ENCODE peak calls at places on chromosomes 1 and 21, in eight cellular contexts. I is choroid plexus epithelial cell, K is left ventricle myocardium inferior, Z is BJ, V is upper lobe of left lung, L is coronary artery, D is fibroblast of mammary gland, H is stomach. E is an unnamed sample.

GRCh38 chr21:25589905-25590304 is 17.4 kb downstream of the MRPL39 start:
- DNase-seq in Z (no peak), H (no peak), I (no peak), V (no peak), K (no peak), L (no peak), D (no peak), E (no peak)

GRCh38 chr1:160978510-160978927 is 23.9 kb upstream of the ITLN2 start:
- DNase-seq in L (no peak), I (peak), H (peak), K (no peak), Z (no peak), D (no peak), V (no peak), E (no peak)

GRCh38 chr21:26736449-26736848 is 108.8 kb downstream of the ADAMTS1 start:
- DNase-seq in V (no peak), D (no peak), L (no peak), K (no peak), H (no peak), I (peak), Z (no peak), E (no peak)

GRCh38 chr1:118918230-118918939 is 69.8 kb downstream of the TBX15 start:
- DNase-seq in I (no peak), Z (no peak), K (no peak), L (no peak), D (no peak), H (no peak), V (no peak), E (no peak)

GRCh38 chr1:13570924-13571323 is 12.7 kb upstream of the PDPN start:
- DNase-seq in V (no peak), I (peak), L (no peak), Z (no peak), D (no peak), K (no peak), H (no peak), E (peak)

GRCh38 chr1:230368363-230368762 is 57.8 kb downstream of the PGBD5 start:
- DNase-seq in V (no peak), D (peak), H (no peak), Z (no peak), I (peak), K (no peak), L (no peak), E (no peak)

GRCh38 chr1:193525917-193526710 is 339.7 kb upstream of the B3GALT2 start:
- DNase-seq in I (no peak), Z (no peak), D (no peak), K (no peak), L (no peak), V (no peak), H (no peak), E (no peak)

GRCh38 chr1:108183301-108183700 is 16.8 kb downstream of the SLC25A24 start:
- DNase-seq in D (no peak), Z (no peak), H (no peak), I (no peak), K (no peak), L (no peak), V (no peak), E (no peak)

GRCh38 chr21:39788383-39788782 is 43.4 kb downstream of the IGSF5 start:
- DNase-seq in Z (peak), H (peak), L (peak), V (peak), D (peak), K (peak), I (peak), E (peak)

GRCh38 chr1:36133484-36133883 is 8.5 kb upstream of the COL8A2 start:
- DNase-seq in V (no peak), I (peak), H (peak), D (peak), Z (peak), L (no peak), K (peak), E (no peak)

GRCh38 chr1:162753998-162754585 is 36.4 kb upstream of the HSD17B7 start:
- DNase-seq in K (no peak), L (no peak), D (peak), I (no peak), Z (no peak), H (no peak), V (no peak), E (no peak)

GRCh38 chr1:218430346-218430745 is 85.2 kb downstream of the TGFB2 start:
- DNase-seq in K (no peak), V (no peak), H (no peak), D (no peak), I (no peak), Z (no peak), L (no peak), E (no peak)

GRCh38 chr1:39816431-39817090 is 27.9 kb upstream of the BMP8B start:
- DNase-seq in H (peak), L (no peak), I (peak), D (peak), V (no peak), K (peak), Z (peak), E (peak)

GRCh38 chr21:27326293-27326692 is 359.4 kb upstream of the ADAMTS5 start:
- DNase-seq in H (no peak), L (no peak), K (no peak), I (no peak), V (no peak), D (no peak), Z (no peak), E (no peak)

GRCh38 chr1:218426343-218426657 is 81.2 kb downstream of the TGFB2 start:
- DNase-seq in Z (no peak), L (no peak), I (peak), K (no peak), H (no peak), D (peak), V (no peak), E (no peak)

GRCh38 chr1:56064705-56065104 is 514.7 kb downstream of the PLPP3 start:
- DNase-seq in I (peak), L (no peak), V (no peak), Z (peak), H (no peak), D (peak), K (no peak), E (no peak)

GRCh38 chr1:7500381-7501258 is 270.5 kb upstream of the VAMP3 start:
- DNase-seq in L (no peak), D (no peak), H (no peak), I (no peak), V (no peak), Z (no peak), K (no peak), E (no peak)

GRCh38 chr1:209190591-209191241 is 392.8 kb upstream of the CAMK1G start:
- DNase-seq in K (no peak), L (no peak), Z (no peak), I (peak), H (peak), V (peak), D (peak), E (peak)

GRCh38 chr1:216832192-216832591 is 109.0 kb upstream of the ESRRG start:
- DNase-seq in Z (no peak), K (no peak), D (no peak), I (no peak), V (no peak), H (peak), L (no peak), E (no peak)

GRCh38 chr21:41566500-41567014 is 58.6 kb upstream of the TMPRSS2 start:
- DNase-seq in H (no peak), L (no peak), D (no peak), Z (no peak), V (no peak), I (no peak), K (no peak), E (no peak)

GRCh38 chr1:64616039-64616438 is 128.8 kb upstream of the RAVER2 start:
- DNase-seq in H (no peak), K (no peak), Z (no peak), L (no peak), I (no peak), D (no peak), V (no peak), E (no peak)

GRCh38 chr1:77687519-77687906 is 5.1 kb upstream of the ZZZ3 start:
- DNase-seq in V (peak), H (no peak), I (peak), Z (no peak), K (peak), D (peak), L (no peak), E (peak)

GRCh38 chr1:165659581-165659895 is 28.5 kb downstream of the MGST3 start:
- DNase-seq in H (no peak), V (no peak), Z (no peak), D (no peak), L (no peak), K (no peak), I (no peak), E (peak)

GRCh38 chr1:212401838-212402582 is 12.7 kb downstream of the PACC1 start:
- DNase-seq in V (no peak), L (no peak), D (peak), K (no peak), H (no peak), Z (no peak), I (peak), E (no peak)

GRCh38 chr1:17520041-17520440 is 19.5 kb upstream of the ARHGEF10L start:
- DNase-seq in Z (no peak), K (no peak), L (no peak), V (peak), H (peak), I (no peak), D (no peak), E (peak)

GRCh38 chr1:230509281-230509977 is 83.3 kb upstream of the PGBD5 start:
- DNase-seq in D (peak), K (no peak), L (no peak), Z (peak), I (peak), H (no peak), V (no peak), E (no peak)

GRCh38 chr1:20291621-20292020 is 946 bp downstream of the VWA5B1 start:
- DNase-seq in H (no peak), V (peak), Z (no peak), K (no peak), L (no peak), D (no peak), I (no peak), E (peak)

GRCh38 chr1:192521734-192522133 is 53.8 kb upstream of the RGS1 start:
- DNase-seq in K (no peak), I (no peak), V (no peak), D (no peak), H (no peak), Z (no peak), L (no peak), E (no peak)

GRCh38 chr1:154819628-154820590 is 50.2 kb downstream of the KCNN3 start:
- DNase-seq in I (peak), Z (no peak), V (no peak), L (no peak), K (no peak), H (peak), D (peak), E (peak)

GRCh38 chr1:1732381-1732780 is 8.2 kb upstream of the CDK11A start:
- DNase-seq in Z (no peak), D (no peak), V (no peak), H (no peak), L (peak), K (no peak), I (no peak), E (peak)

GRCh38 chr1:3268281-3268680 is 186.2 kb upstream of the ARHGEF16 start:
- DNase-seq in Z (no peak), L (no peak), H (no peak), V (no peak), K (no peak), I (no peak), D (no peak), E (no peak)

GRCh38 chr1:35851175-35851869 is 31.7 kb upstream of the AGO1 start:
- DNase-seq in K (no peak), H (no peak), I (peak), D (peak), V (no peak), Z (peak), L (no peak), E (no peak)

GRCh38 chr1:8664887-8665286 is 152.6 kb downstream of the RERE start:
- DNase-seq in I (no peak), H (no peak), L (no peak), Z (no peak), D (no peak), K (no peak), V (no peak), E (no peak)

GRCh38 chr1:8661185-8662110 is 156.0 kb downstream of the RERE start:
- DNase-seq in K (no peak), I (peak), H (no peak), D (peak), V (no peak), L (no peak), Z (peak), E (no peak)

GRCh38 chr1:8662380-8663072 is 154.9 kb downstream of the RERE start:
- DNase-seq in K (no peak), I (no peak), Z (no peak), H (no peak), V (no peak), D (no peak), L (no peak), E (no peak)

GRCh38 chr1:8663915-8664331 is 153.5 kb downstream of the RERE start:
- DNase-seq in H (peak), L (no peak), I (peak), D (peak), V (no peak), K (no peak), Z (no peak), E (no peak)

GRCh38 chr1:8663090-8663802 is 154.2 kb downstream of the RERE start:
- DNase-seq in V (no peak), Z (no peak), H (no peak), K (no peak), I (no peak), D (no peak), L (no peak), E (no peak)
- H3K4me3 ChIP-seq in V (no peak), Z (no peak), H (no peak), K (no peak), I (no peak), D (no peak), L (no peak), E (no peak)

GRCh38 chr1:184405094-184405493 is 18.3 kb downstream of the C1orf21 start:
- DNase-seq in L (no peak), I (no peak), Z (no peak), K (no peak), V (no peak), H (no peak), D (no peak), E (no peak)

GRCh38 chr1:184406454-184406853 is 19.6 kb downstream of the C1orf21 start:
- DNase-seq in H (no peak), K (no peak), D (no peak), L (no peak), I (no peak), Z (no peak), V (no peak), E (no peak)

GRCh38 chr1:184405743-184406142 is 18.9 kb downstream of the C1orf21 start:
- DNase-seq in I (no peak), V (no peak), D (no peak), L (no peak), K (no peak), H (no peak), Z (no peak), E (no peak)

GRCh38 chr1:184404727-184405027 is 17.8 kb downstream of the C1orf21 start:
- DNase-seq in I (no peak), D (no peak), L (no peak), Z (no peak), K (no peak), H (no peak), V (no peak), E (no peak)

DNA sequence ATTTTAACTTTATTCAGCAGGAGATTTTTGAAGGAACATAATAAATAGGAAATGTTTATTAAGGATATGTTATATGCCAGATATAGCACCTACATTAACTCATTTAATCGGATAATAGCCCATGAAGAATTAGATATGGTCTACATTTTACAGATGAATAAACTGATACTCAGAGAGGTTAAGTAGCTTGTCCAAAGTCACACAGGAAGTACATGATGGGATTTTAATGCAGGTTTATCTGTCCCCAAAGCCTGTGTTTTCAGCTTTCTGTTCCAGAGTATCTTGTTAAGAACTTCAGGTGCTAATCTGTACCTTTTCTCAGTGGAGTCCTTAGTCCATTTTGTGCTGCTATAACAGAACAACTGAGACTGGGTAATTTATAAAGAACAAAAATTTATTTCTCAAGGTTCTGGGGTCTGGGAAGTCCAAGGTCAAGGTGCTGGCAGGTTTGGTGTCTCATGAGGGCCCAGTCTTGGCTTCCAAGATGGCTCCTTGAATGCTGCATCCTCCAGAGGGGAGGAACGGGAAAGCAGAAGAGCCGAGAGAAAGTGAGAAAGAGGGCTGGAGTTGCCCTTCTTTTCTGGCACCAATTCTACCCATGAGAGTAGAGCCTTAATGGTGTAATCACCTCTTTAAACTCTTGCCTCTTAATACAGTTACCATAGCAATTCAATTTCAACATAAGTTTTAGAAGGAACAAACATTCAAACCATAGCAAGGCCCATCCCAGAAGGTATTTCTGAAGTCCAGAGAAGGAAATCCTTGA is 17.3 kb downstream of the C1orf21 start:
- DNase-seq in D (no peak), I (no peak), V (no peak), L (no peak), K (no peak), Z (no peak), H (no peak), E (no peak)
- H3K4me3 ChIP-seq in D (no peak), I (no peak), V (no peak), L (no peak), K (no peak), Z (no peak), H (no peak), E (no peak)

GRCh38 chr1:54176621-54177327 is 23.1 kb downstream of the CYB5RL start:
- DNase-seq in D (no peak), V (peak), Z (no peak), L (no peak), H (no peak), I (peak), K (no peak), E (no peak)
- H3K4me3 ChIP-seq in D (no peak), V (no peak), Z (no peak), L (no peak), H (no peak), I (no peak), K (no peak), E (no peak)

DNA sequence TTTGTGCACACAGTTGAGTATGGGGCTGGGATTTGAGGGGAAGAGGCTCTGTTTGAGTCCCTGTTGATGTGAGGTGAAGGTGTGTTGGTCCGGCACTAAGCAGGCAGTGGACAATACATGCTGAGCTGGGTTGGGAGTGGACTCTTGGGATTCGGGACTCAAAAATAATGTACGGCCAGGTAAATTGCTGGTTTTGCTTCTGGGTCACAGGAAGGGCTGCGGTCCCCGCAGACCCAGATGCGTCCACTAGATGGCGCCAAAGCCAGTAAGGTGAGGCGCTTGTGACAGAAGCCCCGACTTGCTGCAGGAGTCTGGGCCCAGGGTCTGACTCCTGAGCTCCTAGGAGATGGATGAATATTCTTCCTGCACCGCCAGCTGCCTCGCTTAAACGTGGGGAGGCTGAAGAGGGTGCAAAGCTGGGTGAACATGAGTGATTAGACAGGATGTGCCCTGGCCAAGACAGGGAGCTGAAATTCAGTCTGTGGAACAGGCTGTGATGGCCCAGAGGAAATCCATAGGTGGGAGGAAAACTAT is 61.4 kb downstream of the ACBD3 start:
- DNase-seq in V (peak), I (peak), H (peak), L (peak), Z (no peak), K (peak), D (peak), E (peak)
- H3K4me3 ChIP-seq in V (no peak), I (no peak), H (no peak), L (no peak), Z (no peak), K (no peak), D (no peak), E (no peak)

GRCh38 chr1:179586107-179586823 is 5.4 kb upstream of the TDRD5 start:
- DNase-seq in H (peak), V (peak), L (no peak), Z (no peak), I (peak), D (peak), K (peak), E (peak)
- H3K4me3 ChIP-seq in H (peak), V (peak), L (peak), Z (peak), I (peak), D (peak), K (peak), E (peak)

DNA sequence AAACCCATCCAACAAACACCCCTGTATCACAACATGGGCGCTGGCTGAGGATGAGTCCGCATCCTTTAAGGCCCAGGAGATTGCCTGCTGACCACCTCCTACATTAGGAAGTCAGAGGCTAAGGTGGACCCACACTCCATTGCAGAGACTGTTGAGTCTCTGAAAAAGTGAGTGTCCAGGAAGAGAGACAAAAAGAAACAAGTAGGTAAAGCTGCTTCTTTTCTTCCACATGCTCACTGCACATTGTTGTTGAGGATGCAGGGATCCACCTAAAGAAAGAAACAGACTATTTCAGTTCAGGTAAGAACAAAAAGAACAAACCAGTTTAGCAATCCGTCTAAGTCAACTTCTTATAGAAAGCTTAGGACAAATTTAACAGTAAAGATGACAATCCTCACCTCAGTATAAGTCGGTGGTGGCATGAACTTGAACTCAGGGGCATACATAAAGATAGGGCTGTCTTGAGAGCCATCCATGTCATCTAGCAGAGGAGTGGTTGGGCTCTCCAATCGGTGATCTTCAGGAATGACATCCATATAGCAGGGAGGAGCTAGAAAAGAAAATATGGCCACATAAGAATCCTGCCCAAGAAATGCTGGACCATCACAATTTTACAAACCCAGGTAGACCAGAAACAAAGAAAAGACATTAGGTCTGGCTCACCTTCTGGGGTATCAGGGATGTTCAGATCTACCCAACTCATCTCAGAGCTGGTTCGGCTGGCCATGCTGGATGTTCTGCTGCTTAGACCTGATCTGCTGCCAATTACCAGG is 2.6 kb downstream of the TXNIP start:
- DNase-seq in V (no peak), K (no peak), Z (no peak), I (no peak), H (peak), L (peak), D (no peak), E (no peak)
- H3K4me3 ChIP-seq in V (peak), K (peak), Z (peak), I (peak), H (peak), L (peak), D (peak), E (peak)

E was measured in H7.